ENCODE peak calls at places on chromosomes 7 and 10, in seven cellular contexts. L is amniotic epithelial cell, G is pancreas, I is EH, D is PC-3, W is COLO829, N is foreskin melanocyte. F is an unnamed sample.

GRCh38 chr7:48255046-48255445 is 83.8 kb downstream of the ABCA13 start:
- DNase-seq in L (peak), G (no peak), I (peak), D (no peak), W (no peak), N (no peak), F (peak)

GRCh38 chr7:75776295-75776971 is 4.4 kb upstream of the CCL26 start:
- DNase-seq in L (peak), G (no peak), I (peak), D (peak), W (peak), N (peak), F (peak)

GRCh38 chr7:97006146-97006950 is 995 bp downstream of the DLX6 start:
- DNase-seq in L (no peak), G (no peak), I (no peak), D (no peak), W (no peak), N (no peak), F (peak)

GRCh38 chr10:101828734-101829551 is 10.7 kb upstream of the OGA start:
- DNase-seq in L (no peak), G (peak), I (no peak), D (no peak), W (no peak), N (peak), F (no peak)

GRCh38 chr7:7563813-7564212 is 2.9 kb upstream of the MIOS start:
- DNase-seq in L (peak), G (no peak), I (no peak), D (no peak), W (no peak), N (no peak), F (no peak)

GRCh38 chr7:30941582-30942310 is 22.0 kb upstream of the GHRHR start:
- DNase-seq in L (no peak), G (no peak), I (no peak), D (no peak), W (no peak), N (no peak), F (no peak)

GRCh38 chr10:33808475-33808874 is 474.0 kb upstream of the NRP1 start:
- DNase-seq in L (no peak), G (no peak), I (peak), D (no peak), W (no peak), N (no peak), F (no peak)

GRCh38 chr10:129417164-129417563 is 49.9 kb upstream of the MGMT start:
- DNase-seq in L (no peak), G (no peak), I (peak), D (no peak), W (no peak), N (no peak), F (no peak)

GRCh38 chr7:143013897-143014296 is 13.0 kb downstream of the OR9A2 start:
- DNase-seq in L (peak), G (no peak), I (peak), D (peak), W (peak), N (no peak), F (peak)

GRCh38 chr10:91551856-91552255 is 81.0 kb downstream of the PPP1R3C start:
- DNase-seq in L (peak), G (peak), I (peak), D (peak), W (peak), N (peak), F (peak)

GRCh38 chr10:1363466-1364121 is 307.4 kb downstream of the WDR37 start:
- DNase-seq in L (no peak), G (peak), I (no peak), D (no peak), W (no peak), N (no peak), F (no peak)